ENCODE peak calls at places on chromosomes 6 and 20, in eight cellular contexts. F is activated T-cell treated with anti-CD3 and anti-CD28 coated beads for 48 hours; I is brain microvascular endothelial cell; W is gastrocnemius medialis; P is stimulated activated CD8-positive, alpha-beta memory T cell treated with anti-CD3 and anti-CD28 coated beads, Interleukin-15, amount 100 ng/mL, for 24 hours; L is ureter; M is C1 segment of cervical spinal cord; B is activated CD8-positive, alpha-beta T cell treated with anti-CD3 and anti-CD28 coated beads for 36 hours. J is an unnamed sample.

GRCh38 chr6:107713214-107713962 is 110.7 kb downstream of the SCML4 start:
- DNase-seq in M (no peak), P (no peak), F (peak; percentile 47), L (no peak), W (no peak), B (peak; percentile 79), I (no peak), J (no peak)

GRCh38 chr6:35015996-35016395 is 125.1 kb downstream of the TCP11 start:
- DNase-seq in W (no peak), F (no peak), I (no peak), P (no peak), L (no peak), B (no peak), M (no peak), J (no peak)

GRCh38 chr20:1255675-1256074 is 10.4 kb upstream of the SNPH start:
- DNase-seq in B (no peak), W (no peak), P (no peak), L (no peak), F (no peak), I (no peak), M (no peak), J (no peak)

GRCh38 chr6:13526718-13527668 is 39.6 kb upstream of the GFOD1 start:
- DNase-seq in F (no peak), P (no peak), L (no peak), B (peak; percentile 58), M (no peak), W (peak; percentile 71), I (no peak), J (no peak)

GRCh38 chr6:51654647-51655046 is 432.8 kb downstream of the PKHD1 start:
- DNase-seq in L (no peak), B (no peak), F (no peak), W (no peak), M (no peak), I (no peak), P (no peak), J (no peak)

GRCh38 chr20:48156521-48156920 is 371.2 kb upstream of the SULF2 start:
- DNase-seq in W (no peak), B (no peak), L (no peak), F (no peak), M (no peak), I (no peak), P (no peak), J (no peak)

GRCh38 chr6:139164001-139164400 is 29.1 kb downstream of the HECA start:
- DNase-seq in P (no peak), I (no peak), W (no peak), L (no peak), B (peak; percentile 65), M (no peak), F (no peak), J (no peak)

GRCh38 chr20:58306421-58307261 is 2.9 kb upstream of the RAB22A start:
- DNase-seq in L (no peak), P (peak; percentile 35), F (peak; percentile 50), M (no peak), W (no peak), B (peak; percentile 80), I (peak; percentile 92), J (peak; percentile 61)

GRCh38 chr6:5997420-5998093 is 9.2 kb downstream of the NRN1 start:
- DNase-seq in P (no peak), W (no peak), I (no peak), L (no peak), M (no peak), F (no peak), B (peak; percentile 24), J (no peak)

GRCh38 chr6:3843379-3844096 is 5.6 kb upstream of the FAM50B start:
- DNase-seq in I (no peak), L (no peak), W (no peak), F (no peak), B (no peak), P (no peak), M (no peak), J (no peak)

GRCh38 chr6:108115598-108116058 is 41.1 kb upstream of the OSTM1 start:
- DNase-seq in F (no peak), P (no peak), L (no peak), W (no peak), M (no peak), B (peak; percentile 45), I (no peak), J (peak; percentile 31)

GRCh38 chr20:40532103-40532502 is 156.9 kb downstream of the MAFB start:
- DNase-seq in B (peak; percentile 48), L (no peak), P (no peak), M (no peak), F (peak; percentile 1), W (no peak), I (peak; percentile 17), J (no peak)

GRCh38 chr20:667351-668034 is 8.1 kb downstream of the SCRT2 start:
- DNase-seq in P (peak; percentile 50), B (peak; percentile 83), L (no peak), W (peak; percentile 48), F (peak; percentile 47), I (peak; percentile 22), M (no peak), J (peak; percentile 43)

GRCh38 chr6:82419088-82419720 is 55.6 kb downstream of the TPBG start:
- DNase-seq in P (no peak), B (no peak), M (no peak), L (no peak), W (no peak), F (no peak), I (no peak), J (no peak)

GRCh38 chr6:170407200-170407599 is 100.6 kb downstream of the FAM120B start:
- DNase-seq in L (no peak), P (no peak), B (no peak), F (no peak), M (no peak), W (no peak), I (no peak), J (no peak)

GRCh38 chr20:51445591-51445990 is 96.9 kb downstream of the NFATC2 start:
- DNase-seq in B (no peak), F (no peak), L (no peak), I (no peak), M (no peak), P (no peak), W (no peak), J (no peak)

GRCh38 chr6:169250660-169251059 is 3.0 kb downstream of the THBS2 start:
- DNase-seq in M (peak; percentile 65), P (no peak), W (no peak), L (peak; percentile 64), B (no peak), F (no peak), I (peak; percentile 91), J (peak; percentile 77)

GRCh38 chr6:105981002-105981887 is 104.9 kb upstream of the PRDM1 start:
- DNase-seq in W (no peak), M (no peak), I (no peak), F (peak; percentile 37), L (no peak), B (peak; percentile 45), P (no peak), J (no peak)

GRCh38 chr6:130037207-130037811 is 18.9 kb downstream of the L3MBTL3 start:
- DNase-seq in M (no peak), F (no peak), B (no peak), L (no peak), P (no peak), I (no peak), W (no peak), J (no peak)

GRCh38 chr20:17622851-17623508 is 53.1 kb downstream of the DSTN start:
- DNase-seq in B (no peak), L (peak; percentile 39), P (no peak), F (no peak), M (no peak), W (peak; percentile 9), I (no peak), J (no peak)

GRCh38 chr20:38674178-38675133 is 49.8 kb upstream of the SLC32A1 start:
- DNase-seq in B (peak; percentile 75), M (peak; percentile 53), F (peak; percentile 62), W (no peak), P (peak; percentile 43), I (peak; percentile 40), L (no peak), J (peak; percentile 83)

GRCh38 chr6:129795261-129795660 is 65.9 kb downstream of the TMEM244 start:
- DNase-seq in M (no peak), P (no peak), F (no peak), L (no peak), B (no peak), I (no peak), W (no peak), J (peak; percentile 20)

GRCh38 chr20:31933698-31934097 is 18.1 kb downstream of the PDRG1 start:
- DNase-seq in F (no peak), W (no peak), I (no peak), M (no peak), L (no peak), B (no peak), P (no peak), J (no peak)

GRCh38 chr20:57259179-57260021 is 7.0 kb downstream of the BMP7 start:
- DNase-seq in W (no peak), B (no peak), P (no peak), M (peak; percentile 32), I (no peak), L (no peak), F (no peak), J (no peak)

GRCh38 chr6:12555781-12556180 is 160.8 kb upstream of the PHACTR1 start:
- DNase-seq in B (no peak), W (no peak), L (no peak), I (no peak), P (no peak), F (no peak), M (no peak), J (no peak)

GRCh38 chr6:30264731-30265130 is 51.5 kb upstream of the TRIM26 start:
- DNase-seq in I (peak; percentile 62), P (no peak), M (no peak), F (no peak), B (no peak), W (no peak), L (no peak), J (no peak)

GRCh38 chr6:64683682-64684081 is 1023.3 kb downstream of the EYS start:
- DNase-seq in F (no peak), B (no peak), W (no peak), I (peak; percentile 61), M (no peak), L (no peak), P (no peak), J (peak; percentile 23)

GRCh38 chr6:135722182-135722581 is 129.3 kb upstream of the PDE7B start:
- DNase-seq in F (no peak), L (no peak), M (no peak), W (no peak), P (no peak), B (no peak), I (no peak), J (no peak)

GRCh38 chr6:105993341-105993740 is 92.8 kb upstream of the PRDM1 start:
- DNase-seq in P (no peak), M (peak; percentile 3), W (no peak), L (no peak), F (no peak), I (no peak), B (no peak), J (no peak)

GRCh38 chr6:70135783-70136182 is 167.1 kb downstream of the COL9A1 start:
- DNase-seq in L (no peak), P (no peak), W (no peak), B (no peak), F (no peak), I (no peak), M (no peak), J (no peak)

GRCh38 chr6:50899306-50899840 is 80.7 kb downstream of the TFAP2B start:
- DNase-seq in L (no peak), W (no peak), B (no peak), I (no peak), M (no peak), P (no peak), F (no peak), J (no peak)

GRCh38 chr20:33401922-33402369 is 627 bp upstream of the CDK5RAP1 start:
- DNase-seq in F (no peak), P (no peak), M (no peak), L (no peak), B (peak; percentile 9), I (no peak), W (no peak), J (no peak)

GRCh38 chr6:158220786-158221442 is 52.8 kb downstream of the GTF2H5 start:
- DNase-seq in M (peak; percentile 50), P (peak; percentile 49), I (peak; percentile 59), L (peak; percentile 83), F (peak; percentile 71), B (peak; percentile 82), W (peak; percentile 68), J (peak; percentile 71)

GRCh38 chr6:158002951-158003853 is 21.5 kb downstream of the SYNJ2 start:
- DNase-seq in M (peak; percentile 72), I (peak; percentile 97), F (peak; percentile 49), B (peak; percentile 74), P (no peak), L (no peak), W (peak; percentile 41), J (no peak)

J was measured in HTR-8/SVneo.